ENCODE peak calls at places on chromosomes 11 and 22, in ten cellular contexts. One of them, this sample, is unnamed.

GRCh38 chr11:15006139-15006759 is 34.1 kb upstream of the CALCA start:
- DNase-seq in T-helper 1 cell: no peak
- DNase-seq in ELR: peak
- DNase-seq in EH: peak
- DNase-seq in A549: peak
- DNase-seq in anterior cingulate cortex: no peak
- DNase-seq in stimulated activated CD8-positive, alpha-beta memory T cell treated with anti-CD3 and anti-CD28 coated beads, Interleukin-15, amount 100 ng/mL, for 24 hours: no peak
- DNase-seq in left ventricle myocardium superior: no peak
- DNase-seq in stimulated activated effector memory CD8-positive, alpha-beta T cell treated with anti-CD3 and anti-CD28 coated beads, Interleukin-12 subunit alpha, Interleukin-12 subunit beta, amount 100 ng/mL, for 72 hours: no peak
- DNase-seq in endothelial cell: no peak
- DNase-seq in this sample: peak

GRCh38 chr11:112051768-112052167 is 22.0 kb downstream of the PIH1D2 start:
- DNase-seq in T-helper 1 cell: no peak
- DNase-seq in EH: no peak
- DNase-seq in stimulated activated CD8-positive, alpha-beta memory T cell treated with anti-CD3 and anti-CD28 coated beads, Interleukin-15, amount 100 ng/mL, for 24 hours: no peak
- DNase-seq in ELR: no peak
- DNase-seq in left ventricle myocardium superior: no peak
- DNase-seq in anterior cingulate cortex: no peak
- DNase-seq in stimulated activated effector memory CD8-positive, alpha-beta T cell treated with anti-CD3 and anti-CD28 coated beads, Interleukin-12 subunit alpha, Interleukin-12 subunit beta, amount 100 ng/mL, for 72 hours: no peak
- DNase-seq in A549: no peak
- DNase-seq in endothelial cell: no peak
- DNase-seq in this sample: no peak

GRCh38 chr11:65310756-65311155 is 3.9 kb upstream of the CDC42EP2 start:
- DNase-seq in A549: no peak
- DNase-seq in left ventricle myocardium superior: peak
- DNase-seq in ELR: no peak
- DNase-seq in T-helper 1 cell: no peak
- DNase-seq in endothelial cell: no peak
- DNase-seq in stimulated activated effector memory CD8-positive, alpha-beta T cell treated with anti-CD3 and anti-CD28 coated beads, Interleukin-12 subunit alpha, Interleukin-12 subunit beta, amount 100 ng/mL, for 72 hours: no peak
- DNase-seq in stimulated activated CD8-positive, alpha-beta memory T cell treated with anti-CD3 and anti-CD28 coated beads, Interleukin-15, amount 100 ng/mL, for 24 hours: no peak
- DNase-seq in EH: peak
- DNase-seq in anterior cingulate cortex: no peak
- DNase-seq in this sample: no peak

GRCh38 chr11:77503006-77503405 is 29.1 kb upstream of the PAK1 start:
- DNase-seq in A549: no peak
- DNase-seq in T-helper 1 cell: no peak
- DNase-seq in stimulated activated CD8-positive, alpha-beta memory T cell treated with anti-CD3 and anti-CD28 coated beads, Interleukin-15, amount 100 ng/mL, for 24 hours: no peak
- DNase-seq in endothelial cell: no peak
- DNase-seq in ELR: peak
- DNase-seq in stimulated activated effector memory CD8-positive, alpha-beta T cell treated with anti-CD3 and anti-CD28 coated beads, Interleukin-12 subunit alpha, Interleukin-12 subunit beta, amount 100 ng/mL, for 72 hours: no peak
- DNase-seq in anterior cingulate cortex: no peak
- DNase-seq in EH: peak
- DNase-seq in left ventricle myocardium superior: no peak
- DNase-seq in this sample: no peak

GRCh38 chr11:64538501-64538951 is 52.5 kb upstream of the SLC22A12 start:
- DNase-seq in ELR: no peak
- DNase-seq in EH: no peak
- DNase-seq in stimulated activated CD8-positive, alpha-beta memory T cell treated with anti-CD3 and anti-CD28 coated beads, Interleukin-15, amount 100 ng/mL, for 24 hours: no peak
- DNase-seq in T-helper 1 cell: no peak
- DNase-seq in stimulated activated effector memory CD8-positive, alpha-beta T cell treated with anti-CD3 and anti-CD28 coated beads, Interleukin-12 subunit alpha, Interleukin-12 subunit beta, amount 100 ng/mL, for 72 hours: no peak
- DNase-seq in left ventricle myocardium superior: no peak
- DNase-seq in anterior cingulate cortex: no peak
- DNase-seq in A549: no peak
- DNase-seq in endothelial cell: no peak
- DNase-seq in this sample: no peak

GRCh38 chr22:47190276-47190956 is 428.0 kb downstream of the TBC1D22A start:
- DNase-seq in endothelial cell: no peak
- DNase-seq in stimulated activated effector memory CD8-positive, alpha-beta T cell treated with anti-CD3 and anti-CD28 coated beads, Interleukin-12 subunit alpha, Interleukin-12 subunit beta, amount 100 ng/mL, for 72 hours: no peak
- DNase-seq in A549: no peak
- DNase-seq in EH: no peak
- DNase-seq in anterior cingulate cortex: no peak
- DNase-seq in left ventricle myocardium superior: no peak
- DNase-seq in stimulated activated CD8-positive, alpha-beta memory T cell treated with anti-CD3 and anti-CD28 coated beads, Interleukin-15, amount 100 ng/mL, for 24 hours: no peak
- DNase-seq in ELR: no peak
- DNase-seq in T-helper 1 cell: no peak
- DNase-seq in this sample: no peak

GRCh38 chr11:101126551-101127347 is 2.9 kb downstream of the PGR start:
- DNase-seq in A549: no peak
- DNase-seq in T-helper 1 cell: no peak
- DNase-seq in EH: no peak
- DNase-seq in stimulated activated CD8-positive, alpha-beta memory T cell treated with anti-CD3 and anti-CD28 coated beads, Interleukin-15, amount 100 ng/mL, for 24 hours: no peak
- DNase-seq in left ventricle myocardium superior: peak
- DNase-seq in endothelial cell: peak
- DNase-seq in ELR: peak
- DNase-seq in stimulated activated effector memory CD8-positive, alpha-beta T cell treated with anti-CD3 and anti-CD28 coated beads, Interleukin-12 subunit alpha, Interleukin-12 subunit beta, amount 100 ng/mL, for 72 hours: no peak
- DNase-seq in anterior cingulate cortex: no peak
- DNase-seq in this sample: no peak

GRCh38 chr11:110897035-110897434 is 184.8 kb upstream of the ARHGAP20 start:
- DNase-seq in endothelial cell: no peak
- DNase-seq in EH: peak
- DNase-seq in stimulated activated CD8-positive, alpha-beta memory T cell treated with anti-CD3 and anti-CD28 coated beads, Interleukin-15, amount 100 ng/mL, for 24 hours: no peak
- DNase-seq in stimulated activated effector memory CD8-positive, alpha-beta T cell treated with anti-CD3 and anti-CD28 coated beads, Interleukin-12 subunit alpha, Interleukin-12 subunit beta, amount 100 ng/mL, for 72 hours: no peak
- DNase-seq in ELR: no peak
- DNase-seq in left ventricle myocardium superior: no peak
- DNase-seq in anterior cingulate cortex: no peak
- DNase-seq in A549: no peak
- DNase-seq in T-helper 1 cell: no peak
- DNase-seq in this sample: no peak

GRCh38 chr11:33315822-33316221 is 58.6 kb downstream of the HIPK3 start:
- DNase-seq in EH: peak
- DNase-seq in stimulated activated CD8-positive, alpha-beta memory T cell treated with anti-CD3 and anti-CD28 coated beads, Interleukin-15, amount 100 ng/mL, for 24 hours: no peak
- DNase-seq in left ventricle myocardium superior: no peak
- DNase-seq in T-helper 1 cell: no peak
- DNase-seq in stimulated activated effector memory CD8-positive, alpha-beta T cell treated with anti-CD3 and anti-CD28 coated beads, Interleukin-12 subunit alpha, Interleukin-12 subunit beta, amount 100 ng/mL, for 72 hours: no peak
- DNase-seq in anterior cingulate cortex: no peak
- DNase-seq in A549: no peak
- DNase-seq in endothelial cell: no peak
- DNase-seq in ELR: no peak
- DNase-seq in this sample: no peak

GRCh38 chr11:118437046-118437735 is 899 bp downstream of the KMT2A start:
- DNase-seq in stimulated activated effector memory CD8-positive, alpha-beta T cell treated with anti-CD3 and anti-CD28 coated beads, Interleukin-12 subunit alpha, Interleukin-12 subunit beta, amount 100 ng/mL, for 72 hours: no peak
- DNase-seq in EH: peak
- DNase-seq in endothelial cell: peak
- DNase-seq in left ventricle myocardium superior: peak
- DNase-seq in T-helper 1 cell: peak
- DNase-seq in stimulated activated CD8-positive, alpha-beta memory T cell treated with anti-CD3 and anti-CD28 coated beads, Interleukin-15, amount 100 ng/mL, for 24 hours: no peak
- DNase-seq in ELR: peak
- DNase-seq in A549: peak
- DNase-seq in anterior cingulate cortex: no peak
- DNase-seq in this sample: peak

GRCh38 chr11:63012450-63013238 is 3.0 kb downstream of the SLC22A8 start:
- DNase-seq in EH: no peak
- DNase-seq in stimulated activated effector memory CD8-positive, alpha-beta T cell treated with anti-CD3 and anti-CD28 coated beads, Interleukin-12 subunit alpha, Interleukin-12 subunit beta, amount 100 ng/mL, for 72 hours: no peak
- DNase-seq in T-helper 1 cell: no peak
- DNase-seq in endothelial cell: no peak
- DNase-seq in ELR: no peak
- DNase-seq in stimulated activated CD8-positive, alpha-beta memory T cell treated with anti-CD3 and anti-CD28 coated beads, Interleukin-15, amount 100 ng/mL, for 24 hours: no peak
- DNase-seq in left ventricle myocardium superior: no peak
- DNase-seq in anterior cingulate cortex: no peak
- DNase-seq in A549: no peak
- DNase-seq in this sample: no peak

GRCh38 chr22:19526076-19526701 is 2.0 kb upstream of the CLDN5 start:
- DNase-seq in stimulated activated CD8-positive, alpha-beta memory T cell treated with anti-CD3 and anti-CD28 coated beads, Interleukin-15, amount 100 ng/mL, for 24 hours: no peak
- DNase-seq in A549: no peak
- DNase-seq in T-helper 1 cell: no peak
- DNase-seq in endothelial cell: no peak
- DNase-seq in anterior cingulate cortex: no peak
- DNase-seq in ELR: no peak
- DNase-seq in EH: no peak
- DNase-seq in stimulated activated effector memory CD8-positive, alpha-beta T cell treated with anti-CD3 and anti-CD28 coated beads, Interleukin-12 subunit alpha, Interleukin-12 subunit beta, amount 100 ng/mL, for 72 hours: no peak
- DNase-seq in left ventricle myocardium superior: no peak
- DNase-seq in this sample: no peak

GRCh38 chr11:120284272-120284671 is 40.8 kb upstream of the TLCD5 start:
- DNase-seq in stimulated activated effector memory CD8-positive, alpha-beta T cell treated with anti-CD3 and anti-CD28 coated beads, Interleukin-12 subunit alpha, Interleukin-12 subunit beta, amount 100 ng/mL, for 72 hours: no peak
- DNase-seq in A549: no peak
- DNase-seq in anterior cingulate cortex: no peak
- DNase-seq in stimulated activated CD8-positive, alpha-beta memory T cell treated with anti-CD3 and anti-CD28 coated beads, Interleukin-15, amount 100 ng/mL, for 24 hours: no peak
- DNase-seq in endothelial cell: no peak
- DNase-seq in ELR: no peak
- DNase-seq in left ventricle myocardium superior: no peak
- DNase-seq in EH: no peak
- DNase-seq in T-helper 1 cell: no peak
- DNase-seq in this sample: no peak

GRCh38 chr11:62505112-62505783 is 41.4 kb downstream of the AHNAK start:
- DNase-seq in ELR: no peak
- DNase-seq in left ventricle myocardium superior: peak
- DNase-seq in endothelial cell: no peak
- DNase-seq in T-helper 1 cell: no peak
- DNase-seq in anterior cingulate cortex: no peak
- DNase-seq in EH: no peak
- DNase-seq in stimulated activated CD8-positive, alpha-beta memory T cell treated with anti-CD3 and anti-CD28 coated beads, Interleukin-15, amount 100 ng/mL, for 24 hours: no peak
- DNase-seq in stimulated activated effector memory CD8-positive, alpha-beta T cell treated with anti-CD3 and anti-CD28 coated beads, Interleukin-12 subunit alpha, Interleukin-12 subunit beta, amount 100 ng/mL, for 72 hours: no peak
- DNase-seq in A549: no peak
- DNase-seq in this sample: no peak

GRCh38 chr11:44842219-44842618 is 108.5 kb downstream of the TP53I11 start:
- DNase-seq in ELR: peak
- DNase-seq in stimulated activated effector memory CD8-positive, alpha-beta T cell treated with anti-CD3 and anti-CD28 coated beads, Interleukin-12 subunit alpha, Interleukin-12 subunit beta, amount 100 ng/mL, for 72 hours: no peak
- DNase-seq in endothelial cell: no peak
- DNase-seq in T-helper 1 cell: no peak
- DNase-seq in anterior cingulate cortex: no peak
- DNase-seq in stimulated activated CD8-positive, alpha-beta memory T cell treated with anti-CD3 and anti-CD28 coated beads, Interleukin-15, amount 100 ng/mL, for 24 hours: no peak
- DNase-seq in EH: peak
- DNase-seq in A549: no peak
- DNase-seq in left ventricle myocardium superior: no peak
- DNase-seq in this sample: no peak

GRCh38 chr11:117096973-117097566 is 1.2 kb downstream of the SIK3 start:
- DNase-seq in EH: no peak
- DNase-seq in left ventricle myocardium superior: no peak
- DNase-seq in anterior cingulate cortex: no peak
- DNase-seq in stimulated activated effector memory CD8-positive, alpha-beta T cell treated with anti-CD3 and anti-CD28 coated beads, Interleukin-12 subunit alpha, Interleukin-12 subunit beta, amount 100 ng/mL, for 72 hours: no peak
- DNase-seq in stimulated activated CD8-positive, alpha-beta memory T cell treated with anti-CD3 and anti-CD28 coated beads, Interleukin-15, amount 100 ng/mL, for 24 hours: no peak
- DNase-seq in A549: no peak
- DNase-seq in endothelial cell: no peak
- DNase-seq in T-helper 1 cell: no peak
- DNase-seq in ELR: peak
- DNase-seq in this sample: no peak

GRCh38 chr11:41382927-41383326 is 76.5 kb downstream of the LRRC4C start:
- DNase-seq in stimulated activated CD8-positive, alpha-beta memory T cell treated with anti-CD3 and anti-CD28 coated beads, Interleukin-15, amount 100 ng/mL, for 24 hours: no peak
- DNase-seq in EH: no peak
- DNase-seq in endothelial cell: no peak
- DNase-seq in A549: no peak
- DNase-seq in stimulated activated effector memory CD8-positive, alpha-beta T cell treated with anti-CD3 and anti-CD28 coated beads, Interleukin-12 subunit alpha, Interleukin-12 subunit beta, amount 100 ng/mL, for 72 hours: no peak
- DNase-seq in anterior cingulate cortex: no peak
- DNase-seq in left ventricle myocardium superior: no peak
- DNase-seq in T-helper 1 cell: no peak
- DNase-seq in ELR: no peak
- DNase-seq in this sample: no peak

GRCh38 chr11:133913761-133914160 is 43.0 kb downstream of the IGSF9B start:
- DNase-seq in EH: no peak
- DNase-seq in A549: no peak
- DNase-seq in T-helper 1 cell: no peak
- DNase-seq in left ventricle myocardium superior: no peak
- DNase-seq in endothelial cell: no peak
- DNase-seq in anterior cingulate cortex: no peak
- DNase-seq in ELR: no peak
- DNase-seq in stimulated activated effector memory CD8-positive, alpha-beta T cell treated with anti-CD3 and anti-CD28 coated beads, Interleukin-12 subunit alpha, Interleukin-12 subunit beta, amount 100 ng/mL, for 72 hours: no peak
- DNase-seq in stimulated activated CD8-positive, alpha-beta memory T cell treated with anti-CD3 and anti-CD28 coated beads, Interleukin-15, amount 100 ng/mL, for 24 hours: no peak
- DNase-seq in this sample: no peak

GRCh38 chr11:65516135-65516968 is 8.5 kb upstream of the SCYL1 start:
- DNase-seq in A549: no peak
- DNase-seq in EH: no peak
- DNase-seq in stimulated activated CD8-positive, alpha-beta memory T cell treated with anti-CD3 and anti-CD28 coated beads, Interleukin-15, amount 100 ng/mL, for 24 hours: no peak
- DNase-seq in left ventricle myocardium superior: no peak
- DNase-seq in endothelial cell: no peak
- DNase-seq in T-helper 1 cell: no peak
- DNase-seq in anterior cingulate cortex: no peak
- DNase-seq in ELR: no peak
- DNase-seq in stimulated activated effector memory CD8-positive, alpha-beta T cell treated with anti-CD3 and anti-CD28 coated beads, Interleukin-12 subunit alpha, Interleukin-12 subunit beta, amount 100 ng/mL, for 72 hours: no peak
- DNase-seq in this sample: no peak

GRCh38 chr22:39094717-39095389 is 2.2 kb upstream of the APOBEC3H start:
- DNase-seq in ELR: no peak
- DNase-seq in A549: no peak
- DNase-seq in left ventricle myocardium superior: peak
- DNase-seq in EH: no peak
- DNase-seq in anterior cingulate cortex: no peak
- DNase-seq in stimulated activated effector memory CD8-positive, alpha-beta T cell treated with anti-CD3 and anti-CD28 coated beads, Interleukin-12 subunit alpha, Interleukin-12 subunit beta, amount 100 ng/mL, for 72 hours: no peak
- DNase-seq in endothelial cell: no peak
- DNase-seq in stimulated activated CD8-positive, alpha-beta memory T cell treated with anti-CD3 and anti-CD28 coated beads, Interleukin-15, amount 100 ng/mL, for 24 hours: no peak
- DNase-seq in T-helper 1 cell: no peak
- DNase-seq in this sample: no peak

GRCh38 chr22:26643368-26644100 is 13.9 kb upstream of the MIAT start:
- DNase-seq in stimulated activated CD8-positive, alpha-beta memory T cell treated with anti-CD3 and anti-CD28 coated beads, Interleukin-15, amount 100 ng/mL, for 24 hours: no peak
- DNase-seq in T-helper 1 cell: no peak
- DNase-seq in anterior cingulate cortex: no peak
- DNase-seq in EH: no peak
- DNase-seq in A549: no peak
- DNase-seq in left ventricle myocardium superior: no peak
- DNase-seq in endothelial cell: no peak
- DNase-seq in stimulated activated effector memory CD8-positive, alpha-beta T cell treated with anti-CD3 and anti-CD28 coated beads, Interleukin-12 subunit alpha, Interleukin-12 subunit beta, amount 100 ng/mL, for 72 hours: no peak
- DNase-seq in ELR: no peak
- DNase-seq in this sample: no peak

GRCh38 chr11:1624621-1625020 is 2.7 kb upstream of the KRTAP5-4 start:
- DNase-seq in stimulated activated CD8-positive, alpha-beta memory T cell treated with anti-CD3 and anti-CD28 coated beads, Interleukin-15, amount 100 ng/mL, for 24 hours: no peak
- DNase-seq in T-helper 1 cell: no peak
- DNase-seq in anterior cingulate cortex: no peak
- DNase-seq in stimulated activated effector memory CD8-positive, alpha-beta T cell treated with anti-CD3 and anti-CD28 coated beads, Interleukin-12 subunit alpha, Interleukin-12 subunit beta, amount 100 ng/mL, for 72 hours: no peak
- DNase-seq in left ventricle myocardium superior: no peak
- DNase-seq in A549: no peak
- DNase-seq in EH: no peak
- DNase-seq in ELR: no peak
- DNase-seq in endothelial cell: no peak
- DNase-seq in this sample: no peak

GRCh38 chr22:19766506-19767426 is 6.2 kb downstream of the TBX1 start:
- DNase-seq in endothelial cell: peak
- DNase-seq in stimulated activated CD8-positive, alpha-beta memory T cell treated with anti-CD3 and anti-CD28 coated beads, Interleukin-15, amount 100 ng/mL, for 24 hours: no peak
- DNase-seq in A549: no peak
- DNase-seq in anterior cingulate cortex: no peak
- DNase-seq in ELR: no peak
- DNase-seq in EH: peak
- DNase-seq in T-helper 1 cell: peak
- DNase-seq in stimulated activated effector memory CD8-positive, alpha-beta T cell treated with anti-CD3 and anti-CD28 coated beads, Interleukin-12 subunit alpha, Interleukin-12 subunit beta, amount 100 ng/mL, for 72 hours: no peak
- DNase-seq in left ventricle myocardium superior: peak
- DNase-seq in this sample: no peak

GRCh38 chr11:125663910-125664309 is 16.7 kb downstream of the ACRV1 start:
- DNase-seq in stimulated activated CD8-positive, alpha-beta memory T cell treated with anti-CD3 and anti-CD28 coated beads, Interleukin-15, amount 100 ng/mL, for 24 hours: no peak
- DNase-seq in stimulated activated effector memory CD8-positive, alpha-beta T cell treated with anti-CD3 and anti-CD28 coated beads, Interleukin-12 subunit alpha, Interleukin-12 subunit beta, amount 100 ng/mL, for 72 hours: no peak
- DNase-seq in A549: no peak
- DNase-seq in anterior cingulate cortex: no peak
- DNase-seq in T-helper 1 cell: no peak
- DNase-seq in EH: no peak
- DNase-seq in endothelial cell: no peak
- DNase-seq in left ventricle myocardium superior: no peak
- DNase-seq in ELR: peak
- DNase-seq in this sample: no peak

GRCh38 chr11:86551693-86552092 is 120.7 kb downstream of the ME3 start:
- DNase-seq in left ventricle myocardium superior: no peak
- DNase-seq in stimulated activated CD8-positive, alpha-beta memory T cell treated with anti-CD3 and anti-CD28 coated beads, Interleukin-15, amount 100 ng/mL, for 24 hours: no peak
- DNase-seq in anterior cingulate cortex: no peak
- DNase-seq in stimulated activated effector memory CD8-positive, alpha-beta T cell treated with anti-CD3 and anti-CD28 coated beads, Interleukin-12 subunit alpha, Interleukin-12 subunit beta, amount 100 ng/mL, for 72 hours: no peak
- DNase-seq in EH: no peak
- DNase-seq in endothelial cell: no peak
- DNase-seq in T-helper 1 cell: no peak
- DNase-seq in ELR: no peak
- DNase-seq in A549: no peak
- DNase-seq in this sample: no peak

GRCh38 chr22:49627217-49628181 is 200.2 kb downstream of the BRD1 start:
- DNase-seq in T-helper 1 cell: no peak
- DNase-seq in ELR: no peak
- DNase-seq in left ventricle myocardium superior: peak
- DNase-seq in stimulated activated CD8-positive, alpha-beta memory T cell treated with anti-CD3 and anti-CD28 coated beads, Interleukin-15, amount 100 ng/mL, for 24 hours: no peak
- DNase-seq in endothelial cell: no peak
- DNase-seq in anterior cingulate cortex: no peak
- DNase-seq in EH: no peak
- DNase-seq in stimulated activated effector memory CD8-positive, alpha-beta T cell treated with anti-CD3 and anti-CD28 coated beads, Interleukin-12 subunit alpha, Interleukin-12 subunit beta, amount 100 ng/mL, for 72 hours: no peak
- DNase-seq in A549: no peak
- DNase-seq in this sample: no peak

GRCh38 chr11:90288207-90288821 is 65.5 kb upstream of the CHORDC1 start:
- DNase-seq in A549: peak
- DNase-seq in anterior cingulate cortex: no peak
- DNase-seq in left ventricle myocardium superior: no peak
- DNase-seq in EH: peak
- DNase-seq in endothelial cell: no peak
- DNase-seq in T-helper 1 cell: no peak
- DNase-seq in stimulated activated CD8-positive, alpha-beta memory T cell treated with anti-CD3 and anti-CD28 coated beads, Interleukin-15, amount 100 ng/mL, for 24 hours: no peak
- DNase-seq in ELR: peak
- DNase-seq in stimulated activated effector memory CD8-positive, alpha-beta T cell treated with anti-CD3 and anti-CD28 coated beads, Interleukin-12 subunit alpha, Interleukin-12 subunit beta, amount 100 ng/mL, for 72 hours: no peak
- DNase-seq in this sample: peak